ENCODE peak calls at places on chromosome 13, in seven cellular contexts. One of them, this sample, is unnamed.

GRCh38 chr13:21673592-21674270 is 2.9 kb downstream of the FGF9 start:
- DNase-seq in GM20000: peak; percentile 87
- DNase-seq in endothelial cell: peak; percentile 58
- DNase-seq in Panc1: no peak
- DNase-seq in GM13977: peak; percentile 84
- DNase-seq in epithelial cell of esophagus: peak; percentile 66
- DNase-seq in lower leg skin: no peak
- DNase-seq in this sample: peak; percentile 71

GRCh38 chr13:39253774-39254173 is 215.5 kb downstream of the NHLRC3 start:
- DNase-seq in Panc1: no peak
- DNase-seq in lower leg skin: no peak
- DNase-seq in endothelial cell: no peak
- DNase-seq in GM20000: no peak
- DNase-seq in epithelial cell of esophagus: no peak
- DNase-seq in GM13977: no peak
- DNase-seq in this sample: no peak

GRCh38 chr13:91693466-91693865 is 295.0 kb downstream of the GPC5 start:
- DNase-seq in lower leg skin: no peak
- DNase-seq in GM13977: no peak
- DNase-seq in endothelial cell: no peak
- DNase-seq in Panc1: no peak
- DNase-seq in epithelial cell of esophagus: no peak
- DNase-seq in GM20000: no peak
- DNase-seq in this sample: no peak

GRCh38 chr13:42405665-42406390 is 133.9 kb downstream of the AKAP11 start:
- DNase-seq in endothelial cell: no peak
- DNase-seq in GM20000: peak; percentile 65
- DNase-seq in epithelial cell of esophagus: peak; percentile 87
- DNase-seq in lower leg skin: no peak
- DNase-seq in Panc1: no peak
- DNase-seq in GM13977: peak; percentile 54
- DNase-seq in this sample: peak; percentile 59

GRCh38 chr13:30355405-30355741 is 48.0 kb upstream of the KATNAL1 start:
- DNase-seq in GM13977: peak; percentile 62
- DNase-seq in GM20000: peak; percentile 61
- DNase-seq in lower leg skin: no peak
- DNase-seq in endothelial cell: peak; percentile 47
- DNase-seq in epithelial cell of esophagus: peak; percentile 14
- DNase-seq in Panc1: no peak
- DNase-seq in this sample: peak; percentile 65

GRCh38 chr13:85013006-85013405 is 786.2 kb downstream of the SLITRK6 start:
- DNase-seq in lower leg skin: no peak
- DNase-seq in GM13977: no peak
- DNase-seq in epithelial cell of esophagus: peak; percentile 60
- DNase-seq in Panc1: no peak
- DNase-seq in endothelial cell: no peak
- DNase-seq in GM20000: no peak
- DNase-seq in this sample: no peak

GRCh38 chr13:113851480-113851803 is 12.4 kb downstream of the GAS6 start:
- DNase-seq in lower leg skin: no peak
- DNase-seq in epithelial cell of esophagus: no peak
- DNase-seq in Panc1: no peak
- DNase-seq in GM13977: no peak
- DNase-seq in endothelial cell: no peak
- DNase-seq in GM20000: no peak
- DNase-seq in this sample: no peak

GRCh38 chr13:113001251-113002140 is 32.5 kb downstream of the MCF2L start:
- DNase-seq in lower leg skin: no peak
- DNase-seq in GM13977: no peak
- DNase-seq in endothelial cell: no peak
- DNase-seq in Panc1: no peak
- DNase-seq in GM20000: no peak
- DNase-seq in epithelial cell of esophagus: no peak
- DNase-seq in this sample: no peak

GRCh38 chr13:38785047-38785446 is 98.2 kb downstream of the FREM2 start:
- DNase-seq in GM13977: no peak
- DNase-seq in lower leg skin: no peak
- DNase-seq in GM20000: no peak
- DNase-seq in Panc1: no peak
- DNase-seq in endothelial cell: no peak
- DNase-seq in epithelial cell of esophagus: no peak
- DNase-seq in this sample: no peak

GRCh38 chr13:31965361-31966066 is 66.1 kb upstream of the FRY start:
- DNase-seq in Panc1: no peak
- DNase-seq in lower leg skin: no peak
- DNase-seq in GM20000: peak; percentile 61
- DNase-seq in GM13977: peak; percentile 31
- DNase-seq in endothelial cell: no peak
- DNase-seq in epithelial cell of esophagus: peak; percentile 19
- DNase-seq in this sample: peak; percentile 46

DNA sequence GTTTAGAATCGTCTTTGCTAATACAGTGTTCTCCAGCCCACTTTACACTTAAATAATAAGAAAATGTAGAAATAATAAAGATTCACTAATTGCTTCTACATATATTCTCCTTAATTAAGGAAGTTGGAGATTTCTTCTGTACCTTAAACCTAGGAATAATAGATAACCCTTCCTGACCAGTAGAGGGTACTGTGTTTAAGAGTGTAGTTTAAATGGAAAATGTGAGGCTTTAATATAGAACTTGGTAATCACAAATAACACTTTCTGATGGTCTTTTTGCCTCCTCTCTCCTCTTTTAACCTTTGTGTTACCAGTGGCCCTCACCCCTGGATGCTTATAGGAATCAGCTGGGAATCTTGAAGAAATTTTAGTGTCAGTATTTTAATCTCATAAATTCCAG is 20.7 kb downstream of the POMP start:
- DNase-seq in endothelial cell: no peak
- DNase-seq in Panc1: no peak
- DNase-seq in GM13977: no peak
- DNase-seq in lower leg skin: no peak
- DNase-seq in GM20000: no peak
- DNase-seq in epithelial cell of esophagus: peak; percentile 20
- DNase-seq in this sample: no peak
- TF ChIP-seq CTCF in endothelial cell: peak; percentile 36
- TF ChIP-seq CTCF in Panc1: peak; percentile 27
- TF ChIP-seq CTCF in GM13977: peak; percentile 33
- TF ChIP-seq CTCF in lower leg skin: no peak
- TF ChIP-seq CTCF in GM20000: no peak
- TF ChIP-seq CTCF in epithelial cell of esophagus: peak; percentile 16
- TF ChIP-seq CTCF in this sample: peak; percentile 41

GRCh38 chr13:67735651-67736050 is 505.5 kb upstream of the PCDH9 start:
- DNase-seq in GM20000: no peak
- DNase-seq in endothelial cell: no peak
- DNase-seq in lower leg skin: no peak
- DNase-seq in Panc1: no peak
- DNase-seq in epithelial cell of esophagus: no peak
- DNase-seq in GM13977: no peak
- DNase-seq in this sample: no peak

GRCh38 chr13:67740871-67741475 is 510.8 kb upstream of the PCDH9 start:
- DNase-seq in Panc1: no peak
- DNase-seq in epithelial cell of esophagus: no peak
- DNase-seq in endothelial cell: no peak
- DNase-seq in lower leg skin: no peak
- DNase-seq in GM20000: no peak
- DNase-seq in GM13977: no peak
- DNase-seq in this sample: no peak

GRCh38 chr13:67742478-67742877 is 512.3 kb upstream of the PCDH9 start:
- DNase-seq in Panc1: no peak
- DNase-seq in endothelial cell: no peak
- DNase-seq in lower leg skin: no peak
- DNase-seq in GM13977: no peak
- DNase-seq in GM20000: no peak
- DNase-seq in epithelial cell of esophagus: no peak
- DNase-seq in this sample: no peak

DNA sequence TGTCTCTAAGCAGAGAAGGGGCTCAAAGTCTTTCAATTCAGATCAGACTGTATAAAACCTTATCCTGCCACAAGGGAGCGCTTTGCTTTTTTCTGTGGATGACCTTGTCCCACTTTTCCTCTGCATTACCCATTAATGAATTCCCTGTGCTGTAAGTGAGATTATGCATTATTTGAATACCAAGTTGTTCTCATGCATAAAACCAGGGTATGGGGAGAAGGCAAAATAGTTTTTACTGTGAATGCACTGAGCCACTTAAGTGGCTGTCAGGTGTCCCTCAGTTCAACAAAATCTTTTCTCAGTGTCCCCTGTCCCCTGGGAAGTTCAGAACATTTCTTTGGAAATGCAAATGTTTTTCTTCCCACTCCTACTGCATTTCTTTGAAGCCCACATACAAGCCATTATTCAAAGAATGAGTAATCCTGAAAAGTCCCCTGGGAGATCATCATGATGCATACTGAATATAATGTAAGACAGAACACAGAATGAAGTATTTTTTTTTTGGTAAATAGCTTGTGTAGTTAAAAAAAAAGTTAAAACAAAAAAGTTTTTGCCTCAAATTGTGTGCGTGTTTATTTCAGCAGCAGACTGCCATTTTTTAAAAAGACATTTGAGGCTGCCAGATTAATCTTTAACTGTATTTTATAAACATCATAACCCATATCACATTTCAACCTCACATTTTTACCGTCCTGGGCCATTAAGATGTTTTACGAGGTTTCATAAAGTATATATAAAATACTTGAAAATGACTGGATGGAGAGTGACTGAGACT is 506.7 kb upstream of the PCDH9 start:
- DNase-seq in Panc1: no peak
- DNase-seq in GM13977: no peak
- DNase-seq in epithelial cell of esophagus: peak; percentile 41
- DNase-seq in endothelial cell: peak; percentile 53
- DNase-seq in GM20000: no peak
- DNase-seq in lower leg skin: no peak
- DNase-seq in this sample: no peak
- TF ChIP-seq CTCF in Panc1: peak; percentile 25
- TF ChIP-seq CTCF in GM13977: no peak
- TF ChIP-seq CTCF in epithelial cell of esophagus: peak; percentile 57
- TF ChIP-seq CTCF in endothelial cell: peak; percentile 24
- TF ChIP-seq CTCF in GM20000: no peak
- TF ChIP-seq CTCF in lower leg skin: no peak
- TF ChIP-seq CTCF in this sample: no peak

DNA sequence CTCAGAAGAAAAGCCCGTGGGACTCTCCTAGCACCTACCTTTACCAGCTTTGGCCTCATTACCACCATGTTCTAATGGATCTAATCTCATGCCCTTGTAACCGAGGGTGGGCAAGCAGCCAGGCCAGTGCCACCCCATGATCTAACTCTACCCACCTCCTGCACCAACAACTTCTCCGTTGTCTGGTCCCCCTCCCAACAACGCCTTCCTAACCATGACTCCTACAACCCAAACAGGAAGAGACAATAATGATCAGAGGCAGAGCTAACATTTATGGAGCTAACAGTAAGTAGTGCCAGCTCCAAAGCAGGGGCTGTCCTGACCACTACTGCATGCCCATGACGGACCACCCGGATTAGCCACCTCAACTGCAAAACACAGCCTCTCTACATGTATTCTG is 3.5 kb downstream of the USP12 start:
- DNase-seq in GM13977: no peak
- DNase-seq in epithelial cell of esophagus: no peak
- DNase-seq in GM20000: no peak
- DNase-seq in lower leg skin: no peak
- DNase-seq in endothelial cell: no peak
- DNase-seq in Panc1: no peak
- DNase-seq in this sample: no peak
- TF ChIP-seq CTCF in GM13977: no peak
- TF ChIP-seq CTCF in epithelial cell of esophagus: no peak
- TF ChIP-seq CTCF in GM20000: no peak
- TF ChIP-seq CTCF in lower leg skin: no peak
- TF ChIP-seq CTCF in endothelial cell: no peak
- TF ChIP-seq CTCF in Panc1: no peak
- TF ChIP-seq CTCF in this sample: no peak

DNA sequence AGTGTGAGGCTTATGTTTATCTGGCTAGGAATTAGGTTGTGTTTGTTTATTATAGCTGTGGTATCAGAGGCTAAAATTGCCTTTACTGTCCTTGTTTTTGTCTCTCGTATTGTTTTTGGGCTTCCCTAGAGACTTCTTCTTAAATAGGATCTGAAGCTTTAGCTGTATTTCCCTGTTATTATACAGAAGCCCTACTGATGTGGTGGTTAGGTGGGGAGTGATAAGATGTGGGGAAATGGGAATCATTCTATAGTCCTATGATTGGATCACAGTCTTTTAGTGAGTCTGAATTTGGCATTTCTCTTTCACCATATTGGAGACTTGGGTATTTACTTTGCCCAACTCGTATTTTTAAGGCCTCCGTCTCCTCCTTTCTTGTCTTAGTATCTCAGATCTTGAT is 8.3 kb upstream of the KL start:
- DNase-seq in GM20000: no peak
- DNase-seq in GM13977: no peak
- DNase-seq in endothelial cell: no peak
- DNase-seq in lower leg skin: no peak
- DNase-seq in epithelial cell of esophagus: no peak
- DNase-seq in Panc1: no peak
- DNase-seq in this sample: no peak
- TF ChIP-seq CTCF in GM20000: no peak
- TF ChIP-seq CTCF in GM13977: no peak
- TF ChIP-seq CTCF in endothelial cell: no peak
- TF ChIP-seq CTCF in lower leg skin: no peak
- TF ChIP-seq CTCF in epithelial cell of esophagus: no peak
- TF ChIP-seq CTCF in Panc1: no peak
- TF ChIP-seq CTCF in this sample: no peak

GRCh38 chr13:100689191-100689590 is 14.6 kb upstream of the TMTC4 start:
- DNase-seq in GM20000: no peak
- DNase-seq in epithelial cell of esophagus: no peak
- DNase-seq in endothelial cell: no peak
- DNase-seq in Panc1: no peak
- DNase-seq in lower leg skin: no peak
- DNase-seq in GM13977: no peak
- DNase-seq in this sample: no peak

DNA sequence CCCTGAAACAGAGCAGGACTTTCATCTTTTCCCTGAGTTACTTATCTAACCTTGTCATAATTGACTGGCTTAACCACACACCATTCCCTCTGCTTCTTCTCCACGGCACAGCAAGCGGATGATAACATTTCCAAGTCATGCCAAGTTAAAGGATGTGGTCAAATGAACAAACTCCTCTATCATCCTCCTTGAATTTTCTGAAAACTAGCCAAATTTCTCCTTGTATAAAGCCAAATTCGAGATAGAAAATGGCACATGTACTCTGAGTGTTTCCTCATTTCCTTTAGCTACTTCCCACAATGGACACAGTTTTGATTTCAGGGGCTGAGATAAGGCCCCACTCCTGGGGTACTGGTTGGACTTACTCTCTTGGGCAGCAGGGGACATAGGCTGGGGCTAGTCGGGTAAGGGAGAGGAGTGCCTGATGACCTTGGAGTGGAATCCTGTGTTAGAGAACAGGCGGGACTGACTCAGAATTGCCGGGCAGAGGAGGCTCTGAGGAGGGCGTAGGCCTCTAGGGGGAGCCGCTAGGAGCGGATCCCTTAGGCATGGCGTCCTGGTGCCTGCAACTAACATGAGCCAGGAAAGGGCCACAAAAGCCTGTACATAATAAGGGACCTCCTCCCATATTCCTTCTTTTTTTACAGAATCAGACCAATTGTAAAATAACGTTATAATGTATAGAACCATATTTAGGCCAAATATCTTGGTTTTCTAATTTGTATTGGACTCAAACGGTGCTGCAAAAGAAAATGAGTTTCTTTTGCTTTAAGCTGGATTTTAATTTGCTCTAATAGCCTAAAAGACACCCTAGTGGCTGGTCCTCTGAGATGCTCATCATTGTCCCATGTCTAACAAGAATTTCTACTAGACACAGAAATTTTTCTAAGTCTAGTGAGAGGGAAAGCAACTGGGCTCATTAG is 20.4 kb upstream of the TMTC4 start:
- DNase-seq in GM13977: no peak
- DNase-seq in lower leg skin: no peak
- DNase-seq in GM20000: no peak
- DNase-seq in epithelial cell of esophagus: peak; percentile 37
- DNase-seq in Panc1: no peak
- DNase-seq in endothelial cell: peak; percentile 71
- DNase-seq in this sample: no peak
- TF ChIP-seq CTCF in GM13977: peak; percentile 14
- TF ChIP-seq CTCF in lower leg skin: no peak
- TF ChIP-seq CTCF in GM20000: no peak
- TF ChIP-seq CTCF in epithelial cell of esophagus: peak; percentile 45
- TF ChIP-seq CTCF in Panc1: peak; percentile 73
- TF ChIP-seq CTCF in endothelial cell: no peak
- TF ChIP-seq CTCF in this sample: no peak